ENCODE peak calls at places on chromosomes 4 and X, in eight cellular contexts. One of them, this sample, is unnamed.
A peak's percentile ranks its signal among the peaks of the same experiment; 100 is the strongest.

GRCh38 chr4:138897818-138898226 is 117.8 kb upstream of the NOCT start:
- DNase-seq in A549: peak; percentile 53
- DNase-seq in K562: no peak
- DNase-seq in IMR-90: peak; percentile 94
- DNase-seq in HCT116: no peak
- DNase-seq in HepG2: peak; percentile 7
- DNase-seq in GM12878: no peak
- DNase-seq in SK-N-SH: peak; percentile 41
- DNase-seq in this sample: no peak

GRCh38 chr4:95066011-95066410 is 308.3 kb downstream of the BMPR1B start:
- DNase-seq in A549: no peak
- DNase-seq in K562: no peak
- DNase-seq in IMR-90: no peak
- DNase-seq in HCT116: no peak
- DNase-seq in HepG2: no peak
- DNase-seq in GM12878: no peak
- DNase-seq in SK-N-SH: no peak
- DNase-seq in this sample: no peak

GRCh38 chr4:154807042-154807630 is 26.1 kb downstream of the RBM46 start:
- DNase-seq in A549: peak; percentile 33
- DNase-seq in K562: peak; percentile 18
- DNase-seq in IMR-90: peak; percentile 54
- DNase-seq in HCT116: peak; percentile 34
- DNase-seq in HepG2: peak; percentile 4
- DNase-seq in GM12878: peak; percentile 2
- DNase-seq in SK-N-SH: peak; percentile 24
- DNase-seq in this sample: no peak

GRCh38 chr4:139015948-139016451 is 419 bp downstream of the NOCT start:
- DNase-seq in A549: peak; percentile 19
- DNase-seq in K562: no peak
- DNase-seq in IMR-90: peak; percentile 20
- DNase-seq in HCT116: no peak
- DNase-seq in HepG2: peak; percentile 12
- DNase-seq in GM12878: no peak
- DNase-seq in SK-N-SH: no peak
- DNase-seq in this sample: no peak

GRCh38 chrX:118212817-118213183 is 96.2 kb upstream of the KLHL13 start:
- DNase-seq in A549: no peak
- DNase-seq in K562: no peak
- DNase-seq in IMR-90: no peak
- DNase-seq in HCT116: no peak
- DNase-seq in HepG2: no peak
- DNase-seq in GM12878: peak; percentile 52
- DNase-seq in SK-N-SH: no peak
- DNase-seq in this sample: no peak

GRCh38 chr4:168519576-168519975 is 22.7 kb downstream of the PALLD start:
- DNase-seq in A549: no peak
- DNase-seq in K562: no peak
- DNase-seq in IMR-90: no peak
- DNase-seq in HCT116: no peak
- DNase-seq in HepG2: no peak
- DNase-seq in GM12878: no peak
- DNase-seq in SK-N-SH: no peak
- DNase-seq in this sample: no peak

GRCh38 chr4:39576268-39576667 is 49.0 kb upstream of the UGDH start:
- DNase-seq in A549: no peak
- DNase-seq in K562: no peak
- DNase-seq in IMR-90: peak; percentile 27
- DNase-seq in HCT116: no peak
- DNase-seq in HepG2: no peak
- DNase-seq in GM12878: no peak
- DNase-seq in SK-N-SH: no peak
- DNase-seq in this sample: no peak

GRCh38 chr4:81747242-81747930 is 275.7 kb upstream of the RASGEF1B start:
- DNase-seq in A549: no peak
- DNase-seq in K562: peak; percentile 22
- DNase-seq in IMR-90: no peak
- DNase-seq in HCT116: no peak
- DNase-seq in HepG2: no peak
- DNase-seq in GM12878: no peak
- DNase-seq in SK-N-SH: no peak
- DNase-seq in this sample: no peak

GRCh38 chr4:37383579-37384229 is 139.2 kb downstream of the NWD2 start:
- DNase-seq in A549: peak; percentile 14
- DNase-seq in K562: peak; percentile 41
- DNase-seq in IMR-90: peak; percentile 5
- DNase-seq in HCT116: peak; percentile 36
- DNase-seq in HepG2: peak; percentile 30
- DNase-seq in GM12878: no peak
- DNase-seq in SK-N-SH: peak; percentile 9
- DNase-seq in this sample: no peak

GRCh38 chr4:183588169-183588675 is 70.8 kb downstream of the RWDD4 start:
- DNase-seq in A549: no peak
- DNase-seq in K562: no peak
- DNase-seq in IMR-90: peak; percentile 51
- DNase-seq in HCT116: no peak
- DNase-seq in HepG2: no peak
- DNase-seq in GM12878: no peak
- DNase-seq in SK-N-SH: no peak
- DNase-seq in this sample: no peak

GRCh38 chrX:72382199-72382590 is 76.5 kb upstream of the CITED1 start:
- DNase-seq in A549: no peak
- DNase-seq in K562: no peak
- DNase-seq in IMR-90: no peak
- DNase-seq in HCT116: no peak
- DNase-seq in HepG2: no peak
- DNase-seq in GM12878: no peak
- DNase-seq in SK-N-SH: no peak
- DNase-seq in this sample: no peak

GRCh38 chrX:134460005-134460860 is at the start of gene HPRT1:
- DNase-seq in A549: peak; percentile 79
- DNase-seq in K562: peak; percentile 79
- DNase-seq in IMR-90: peak; percentile 66
- DNase-seq in HCT116: peak; percentile 38
- DNase-seq in HepG2: peak; percentile 35
- DNase-seq in GM12878: no peak
- DNase-seq in SK-N-SH: peak; percentile 83
- DNase-seq in this sample: peak; percentile 34

GRCh38 chr4:128600410-128600809 is 209.1 kb upstream of the JADE1 start:
- DNase-seq in A549: no peak
- DNase-seq in K562: no peak
- DNase-seq in IMR-90: peak; percentile 25
- DNase-seq in HCT116: no peak
- DNase-seq in HepG2: peak; percentile 33
- DNase-seq in GM12878: no peak
- DNase-seq in SK-N-SH: no peak
- DNase-seq in this sample: peak; percentile 31

GRCh38 chrX:150572206-150572605 is 3.8 kb downstream of the MTM1 start:
- DNase-seq in A549: no peak
- DNase-seq in K562: no peak
- DNase-seq in IMR-90: no peak
- DNase-seq in HCT116: no peak
- DNase-seq in HepG2: no peak
- DNase-seq in GM12878: no peak
- DNase-seq in SK-N-SH: no peak
- DNase-seq in this sample: no peak

GRCh38 chrX:150574824-150575409 is 6.5 kb downstream of the MTM1 start:
- DNase-seq in A549: no peak
- DNase-seq in K562: no peak
- DNase-seq in IMR-90: no peak
- DNase-seq in HCT116: no peak
- DNase-seq in HepG2: no peak
- DNase-seq in GM12878: no peak
- DNase-seq in SK-N-SH: no peak
- DNase-seq in this sample: no peak

GRCh38 chrX:150573702-150574101 is 5.3 kb downstream of the MTM1 start:
- DNase-seq in A549: no peak
- DNase-seq in K562: no peak
- DNase-seq in IMR-90: no peak
- DNase-seq in HCT116: no peak
- DNase-seq in HepG2: no peak
- DNase-seq in GM12878: no peak
- DNase-seq in SK-N-SH: no peak
- DNase-seq in this sample: no peak

GRCh38 chrX:150577174-150577573 is 8.8 kb downstream of the MTM1 start:
- DNase-seq in A549: peak; percentile 12
- DNase-seq in K562: no peak
- DNase-seq in IMR-90: no peak
- DNase-seq in HCT116: no peak
- DNase-seq in HepG2: peak; percentile 54
- DNase-seq in GM12878: no peak
- DNase-seq in SK-N-SH: no peak
- DNase-seq in this sample: no peak

GRCh38 chrX:150575415-150575814 is 7.0 kb downstream of the MTM1 start:
- DNase-seq in A549: peak; percentile 36
- DNase-seq in K562: no peak
- DNase-seq in IMR-90: peak; percentile 33
- DNase-seq in HCT116: peak; percentile 72
- DNase-seq in HepG2: no peak
- DNase-seq in GM12878: no peak
- DNase-seq in SK-N-SH: no peak
- DNase-seq in this sample: no peak
- TF ChIP-seq RAD21 in A549: no peak
- TF ChIP-seq RAD21 in K562: no peak
- TF ChIP-seq RAD21 in IMR-90: no peak
- TF ChIP-seq RAD21 in HCT116: no peak
- TF ChIP-seq RAD21 in HepG2: no peak
- TF ChIP-seq RAD21 in GM12878: no peak
- TF ChIP-seq RAD21 in SK-N-SH: no peak
- TF ChIP-seq RAD21 in this sample: no peak

GRCh38 chr4:186939766-186940165 is 216.1 kb upstream of the FAT1 start:
- DNase-seq in A549: no peak
- DNase-seq in K562: no peak
- DNase-seq in IMR-90: no peak
- DNase-seq in HCT116: no peak
- DNase-seq in HepG2: no peak
- DNase-seq in GM12878: no peak
- DNase-seq in SK-N-SH: no peak
- DNase-seq in this sample: no peak
- TF ChIP-seq RAD21 in A549: no peak
- TF ChIP-seq RAD21 in K562: no peak
- TF ChIP-seq RAD21 in IMR-90: no peak
- TF ChIP-seq RAD21 in HCT116: no peak
- TF ChIP-seq RAD21 in HepG2: no peak
- TF ChIP-seq RAD21 in GM12878: no peak
- TF ChIP-seq RAD21 in SK-N-SH: no peak
- TF ChIP-seq RAD21 in this sample: no peak

DNA sequence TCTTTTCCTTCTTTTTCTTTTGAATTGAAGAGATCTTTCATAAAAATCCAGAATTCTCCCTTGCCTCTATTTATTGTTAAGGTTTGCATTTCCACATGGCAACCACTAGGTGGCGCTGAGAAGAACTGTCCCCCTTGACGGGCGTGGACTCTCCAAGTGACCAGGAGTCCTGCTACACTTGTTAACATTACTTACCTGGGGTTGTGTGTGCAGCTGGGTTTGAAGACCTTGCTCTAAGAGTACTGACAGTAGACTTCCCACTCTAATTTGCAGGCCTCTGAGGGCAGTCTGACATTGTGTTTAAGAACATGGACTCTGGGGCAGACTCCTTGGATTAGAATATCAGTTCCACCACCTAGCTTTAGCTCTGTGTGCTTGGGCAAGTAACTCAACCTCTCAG is 52.8 kb downstream of the GPRIN3 start:
- DNase-seq in A549: peak; percentile 56
- DNase-seq in K562: peak; percentile 70
- DNase-seq in IMR-90: peak; percentile 7
- DNase-seq in HCT116: peak; percentile 37
- DNase-seq in HepG2: peak; percentile 12
- DNase-seq in GM12878: no peak
- DNase-seq in SK-N-SH: peak; percentile 36
- DNase-seq in this sample: no peak
- TF ChIP-seq RAD21 in A549: peak; percentile 41
- TF ChIP-seq RAD21 in K562: peak; percentile 39
- TF ChIP-seq RAD21 in IMR-90: peak; percentile 38
- TF ChIP-seq RAD21 in HCT116: peak; percentile 54
- TF ChIP-seq RAD21 in HepG2: no peak
- TF ChIP-seq RAD21 in GM12878: peak; percentile 57
- TF ChIP-seq RAD21 in SK-N-SH: peak; percentile 49
- TF ChIP-seq RAD21 in this sample: peak; percentile 59

GRCh38 chr4:108432418-108432817 is 188.0 kb upstream of the RPL34 start:
- DNase-seq in A549: no peak
- DNase-seq in K562: no peak
- DNase-seq in IMR-90: no peak
- DNase-seq in HCT116: no peak
- DNase-seq in HepG2: no peak
- DNase-seq in GM12878: no peak
- DNase-seq in SK-N-SH: no peak
- DNase-seq in this sample: no peak
- TF ChIP-seq RAD21 in A549: no peak
- TF ChIP-seq RAD21 in K562: no peak
- TF ChIP-seq RAD21 in IMR-90: no peak
- TF ChIP-seq RAD21 in HCT116: no peak
- TF ChIP-seq RAD21 in HepG2: no peak
- TF ChIP-seq RAD21 in GM12878: no peak
- TF ChIP-seq RAD21 in SK-N-SH: no peak
- TF ChIP-seq RAD21 in this sample: no peak

GRCh38 chrX:101291204-101291603 is at the start of gene TAF7L:
- DNase-seq in A549: no peak
- DNase-seq in K562: no peak
- DNase-seq in IMR-90: no peak
- DNase-seq in HCT116: no peak
- DNase-seq in HepG2: no peak
- DNase-seq in GM12878: no peak
- DNase-seq in SK-N-SH: peak; percentile 53
- DNase-seq in this sample: no peak

GRCh38 chrX:101287402-101287801 is 3.7 kb downstream of the TAF7L start:
- DNase-seq in A549: peak; percentile 50
- DNase-seq in K562: peak; percentile 13
- DNase-seq in IMR-90: peak; percentile 52
- DNase-seq in HCT116: peak; percentile 10
- DNase-seq in HepG2: peak; percentile 11
- DNase-seq in GM12878: peak; percentile 3
- DNase-seq in SK-N-SH: peak; percentile 51
- DNase-seq in this sample: no peak
- TF ChIP-seq RAD21 in A549: peak; percentile 62
- TF ChIP-seq RAD21 in K562: peak; percentile 20
- TF ChIP-seq RAD21 in IMR-90: peak; percentile 65
- TF ChIP-seq RAD21 in HCT116: peak; percentile 52
- TF ChIP-seq RAD21 in HepG2: no peak
- TF ChIP-seq RAD21 in GM12878: peak; percentile 62
- TF ChIP-seq RAD21 in SK-N-SH: peak; percentile 74
- TF ChIP-seq RAD21 in this sample: peak; percentile 58

GRCh38 chr4:108051343-108051742 is 61.7 kb downstream of the HADH start:
- DNase-seq in A549: no peak
- DNase-seq in K562: no peak
- DNase-seq in IMR-90: no peak
- DNase-seq in HCT116: no peak
- DNase-seq in HepG2: no peak
- DNase-seq in GM12878: no peak
- DNase-seq in SK-N-SH: no peak
- DNase-seq in this sample: no peak
- TF ChIP-seq RAD21 in A549: no peak
- TF ChIP-seq RAD21 in K562: no peak
- TF ChIP-seq RAD21 in IMR-90: no peak
- TF ChIP-seq RAD21 in HCT116: no peak
- TF ChIP-seq RAD21 in HepG2: no peak
- TF ChIP-seq RAD21 in GM12878: no peak
- TF ChIP-seq RAD21 in SK-N-SH: no peak
- TF ChIP-seq RAD21 in this sample: no peak

DNA sequence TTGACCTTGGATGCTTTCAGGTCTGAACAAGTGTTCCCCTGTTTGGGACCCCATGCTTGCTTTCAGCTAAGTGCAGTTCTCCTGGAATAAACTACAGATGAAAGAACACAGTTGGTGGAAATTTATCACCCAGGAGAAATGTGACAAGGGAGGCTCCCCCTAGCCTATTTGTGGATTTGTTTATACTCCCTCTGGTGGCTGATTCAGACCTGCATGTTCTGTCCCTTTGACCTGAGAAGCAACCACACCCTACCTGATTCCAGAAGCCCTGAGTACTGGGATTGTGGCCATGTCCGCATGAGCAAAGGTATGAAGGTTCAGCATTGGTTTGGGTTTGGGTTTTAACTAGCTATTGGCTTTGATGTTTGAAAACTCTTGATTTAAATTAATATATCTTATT is 440.9 kb downstream of the MID1IP1 start:
- DNase-seq in A549: peak; percentile 41
- DNase-seq in K562: peak; percentile 50
- DNase-seq in IMR-90: no peak
- DNase-seq in HCT116: peak; percentile 12
- DNase-seq in HepG2: peak; percentile 14
- DNase-seq in GM12878: no peak
- DNase-seq in SK-N-SH: peak; percentile 16
- DNase-seq in this sample: no peak
- TF ChIP-seq RAD21 in A549: no peak
- TF ChIP-seq RAD21 in K562: peak; percentile 11
- TF ChIP-seq RAD21 in IMR-90: no peak
- TF ChIP-seq RAD21 in HCT116: peak; percentile 51
- TF ChIP-seq RAD21 in HepG2: no peak
- TF ChIP-seq RAD21 in GM12878: peak; percentile 55
- TF ChIP-seq RAD21 in SK-N-SH: peak; percentile 48
- TF ChIP-seq RAD21 in this sample: peak; percentile 69

This sample was measured in H1.